ENCODE peak calls at places on chromosomes 2 and 18, in seven cellular contexts. F is transverse colon, I is esophagus muscularis mucosa, P is sigmoid colon, A is SK-N-SH, Z is spleen, E is HL-60. G is an unnamed sample.

GRCh38 chr2:3633089-3633981 is 24.7 kb upstream of the ALLC start:
- DNase-seq in F (peak; percentile 5), I (no peak), P (peak; percentile 63), A (no peak), Z (peak; percentile 68), E (no peak), G (no peak)

GRCh38 chr2:41668529-41668928 is 379.3 kb upstream of the PKDCC start:
- DNase-seq in F (no peak), I (no peak), P (no peak), A (no peak), Z (no peak), E (no peak), G (no peak)

GRCh38 chr2:241545113-241545512 is 13.4 kb upstream of the BOK start:
- DNase-seq in F (no peak), I (no peak), P (no peak), A (no peak), Z (peak; percentile 37), E (no peak), G (no peak)

GRCh38 chr2:70475266-70475665 is 78.4 kb downstream of the TGFA start:
- DNase-seq in F (no peak), I (no peak), P (no peak), A (no peak), Z (no peak), E (no peak), G (no peak)

GRCh38 chr2:84409531-84409930 is 49.5 kb downstream of the SUCLG1 start:
- DNase-seq in F (no peak), I (no peak), P (no peak), A (no peak), Z (no peak), E (no peak), G (no peak)

GRCh38 chr18:43692291-43692690 is 415.0 kb upstream of the SYT4 start:
- DNase-seq in F (no peak), I (no peak), P (no peak), A (no peak), Z (no peak), E (no peak), G (no peak)

GRCh38 chr2:102359527-102359926 is 3.9 kb downstream of the IL18R1 start:
- DNase-seq in F (no peak), I (no peak), P (no peak), A (no peak), Z (no peak), E (no peak), G (no peak)

GRCh38 chr2:23713352-23713751 is 213.6 kb downstream of the ATAD2B start:
- DNase-seq in F (no peak), I (no peak), P (no peak), A (no peak), Z (no peak), E (peak; percentile 43), G (no peak)

GRCh38 chr2:54423213-54423612 is 32.9 kb upstream of the SPTBN1 start:
- DNase-seq in F (no peak), I (no peak), P (no peak), A (no peak), Z (no peak), E (no peak), G (no peak)

GRCh38 chr2:96143848-96144480 is 1.3 kb downstream of the DUSP2 start:
- DNase-seq in F (peak; percentile 36), I (no peak), P (peak; percentile 59), A (no peak), Z (peak; percentile 84), E (no peak), G (no peak)

GRCh38 chr2:235551965-235552364 is 58.1 kb downstream of the AGAP1 start:
- DNase-seq in F (peak; percentile 76), I (no peak), P (no peak), A (peak; percentile 76), Z (peak; percentile 71), E (no peak), G (peak; percentile 75)

GRCh38 chr18:73881396-73881795 is 266.2 kb downstream of the FBXO15 start:
- DNase-seq in F (no peak), I (peak; percentile 42), P (no peak), A (no peak), Z (no peak), E (no peak), G (no peak)

GRCh38 chr2:28322051-28322450 is 70.6 kb upstream of the FOSL2 start:
- DNase-seq in F (no peak), I (peak; percentile 26), P (no peak), A (no peak), Z (no peak), E (no peak), G (no peak)

GRCh38 chr18:45802814-45803492 is 22.5 kb upstream of the SIGLEC15 start:
- DNase-seq in F (no peak), I (no peak), P (no peak), A (no peak), Z (no peak), E (no peak), G (peak; percentile 82)

GRCh38 chr18:62596145-62597005 is 73.5 kb downstream of the ZCCHC2 start:
- DNase-seq in F (no peak), I (no peak), P (no peak), A (peak; percentile 83), Z (no peak), E (no peak), G (no peak)

GRCh38 chr2:54274781-54275242 is 18.8 kb upstream of the TSPYL6 start:
- DNase-seq in F (no peak), I (no peak), P (no peak), A (no peak), Z (no peak), E (no peak), G (no peak)

GRCh38 chr2:161886248-161886647 is 187.8 kb downstream of the DPP4 start:
- DNase-seq in F (no peak), I (no peak), P (no peak), A (no peak), Z (no peak), E (no peak), G (no peak)

GRCh38 chr2:60439219-60439974 is 114.1 kb downstream of the BCL11A start:
- DNase-seq in F (peak; percentile 62), I (peak; percentile 89), P (peak; percentile 69), A (peak; percentile 42), Z (peak; percentile 93), E (peak; percentile 87), G (no peak)

GRCh38 chr2:152861349-152861942 is 143.0 kb downstream of the ARL6IP6 start:
- DNase-seq in F (peak; percentile 29), I (no peak), P (no peak), A (peak; percentile 32), Z (no peak), E (peak; percentile 11), G (peak; percentile 21)

GRCh38 chr2:25420820-25421237 is 79.1 kb upstream of the DNMT3A start:
- DNase-seq in F (peak; percentile 42), I (no peak), P (no peak), A (no peak), Z (no peak), E (peak; percentile 23), G (no peak)

GRCh38 chr2:122451040-122451439 is 695.6 kb downstream of the TSN start:
- DNase-seq in F (no peak), I (no peak), P (no peak), A (peak; percentile 6), Z (no peak), E (peak; percentile 4), G (no peak)

GRCh38 chr2:126220336-126220735 is 435.6 kb upstream of the GYPC start:
- DNase-seq in F (no peak), I (no peak), P (no peak), A (no peak), Z (no peak), E (no peak), G (no peak)

GRCh38 chr2:210445116-210445707 is 31.3 kb downstream of the LANCL1 start:
- DNase-seq in F (no peak), I (no peak), P (no peak), A (peak; percentile 36), Z (no peak), E (no peak), G (no peak)

GRCh38 chr2:74005786-74006185 is 21.1 kb downstream of the TET3 start:
- DNase-seq in F (no peak), I (no peak), P (no peak), A (no peak), Z (peak; percentile 29), E (no peak), G (no peak)

DNA sequence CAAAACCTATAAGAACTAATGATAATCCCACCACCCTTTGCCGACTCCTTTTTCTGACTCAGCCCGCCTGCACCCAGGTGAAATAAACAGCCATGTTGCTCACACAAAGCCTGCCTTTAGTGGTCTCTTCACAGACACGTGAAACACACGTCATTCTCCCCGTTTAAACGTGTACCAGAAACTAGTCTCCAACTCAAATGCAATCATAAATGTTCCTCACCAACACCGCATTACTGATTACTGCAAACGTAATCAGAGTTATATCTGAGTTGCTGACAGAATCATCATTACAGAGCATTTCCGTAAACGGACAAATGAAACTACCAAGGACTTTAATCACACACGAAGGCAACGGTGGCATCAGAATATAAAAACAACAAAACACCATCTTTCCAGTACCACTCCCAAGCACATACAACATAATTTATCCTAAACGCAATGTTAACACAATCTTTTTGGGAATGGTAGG is 1.9 kb downstream of the CLK1 start:
- DNase-seq in F (peak; percentile 27), I (no peak), P (no peak), A (peak; percentile 33), Z (no peak), E (no peak), G (peak; percentile 55)
- TF ChIP-seq POLR2AphosphoS5 in F (peak; percentile 90), I (peak; percentile 90), P (peak; percentile 97), A (no peak), Z (no peak), E (no peak), G (peak; percentile 91)

GRCh38 chr2:71614976-71615768 is 161.8 kb downstream of the DYSF start:
- DNase-seq in F (peak; percentile 37), I (peak; percentile 90), P (peak; percentile 96), A (peak; percentile 21), Z (no peak), E (no peak), G (no peak)
- TF ChIP-seq POLR2AphosphoS5 in F (no peak), I (peak; percentile 59), P (peak; percentile 77), A (no peak), Z (peak; percentile 70), E (no peak), G (no peak)

GRCh38 chr2:151339168-151339567 is 18.2 kb upstream of the TNFAIP6 start:
- DNase-seq in F (no peak), I (peak; percentile 34), P (no peak), A (no peak), Z (no peak), E (no peak), G (no peak)

GRCh38 chr2:151347904-151348303 is 9.5 kb upstream of the TNFAIP6 start:
- DNase-seq in F (no peak), I (peak; percentile 57), P (no peak), A (no peak), Z (no peak), E (peak; percentile 62), G (no peak)

GRCh38 chr2:151347294-151347693 is 10.1 kb upstream of the TNFAIP6 start:
- DNase-seq in F (no peak), I (no peak), P (no peak), A (no peak), Z (no peak), E (no peak), G (no peak)

GRCh38 chr2:151343073-151343472 is 14.3 kb upstream of the TNFAIP6 start:
- DNase-seq in F (no peak), I (no peak), P (no peak), A (no peak), Z (no peak), E (no peak), G (no peak)

GRCh38 chr2:151344906-151345305 is 12.5 kb upstream of the TNFAIP6 start:
- DNase-seq in F (no peak), I (no peak), P (no peak), A (no peak), Z (no peak), E (no peak), G (no peak)
- TF ChIP-seq POLR2AphosphoS5 in F (no peak), I (no peak), P (no peak), A (no peak), Z (no peak), E (no peak), G (no peak)

GRCh38 chr2:140695163-140695562 is 1435.7 kb downstream of the LRP1B start:
- DNase-seq in F (no peak), I (no peak), P (no peak), A (no peak), Z (no peak), E (no peak), G (no peak)
- TF ChIP-seq POLR2AphosphoS5 in F (no peak), I (no peak), P (no peak), A (no peak), Z (no peak), E (no peak), G (no peak)

G was measured in prostate gland.